ENCODE peak calls at places on chromosomes 2 and 18, in nine cellular contexts. S is stimulated activated CD4-positive, alpha-beta T cell treated with anti-CD3 and anti-CD28 coated beads, Interleukin-4, amount 100 ng/mL, for 1 hour; Z is activated CD4-positive, alpha-beta T cell treated with anti-CD3 and anti-CD28 coated beads for 1 hour; X is lower lobe of right lung; H is T-helper 2 cell; C is hypothalamus; G is RPMI7951; Q is Peyer's patch; M is AG09319. N is an unnamed sample.

GRCh38 chr2:238881353-238882082 is 33.6 kb downstream of the TWIST2 start:
- DNase-seq in S (no peak), M (no peak), Z (no peak), X (no peak), Q (no peak), H (no peak), G (peak; percentile 46), C (no peak), N (no peak)

GRCh38 chr2:110903548-110903947 is 171.2 kb downstream of the ACOXL start:
- DNase-seq in Q (peak; percentile 60), G (peak; percentile 61), H (no peak), Z (no peak), C (peak; percentile 30), X (no peak), S (no peak), M (no peak), N (no peak)

GRCh38 chr2:134258684-134259408 is 5.0 kb downstream of the MGAT5 start:
- DNase-seq in M (no peak), Z (peak; percentile 38), Q (no peak), X (no peak), G (peak; percentile 49), S (no peak), C (peak; percentile 67), H (peak; percentile 28), N (peak; percentile 35)

GRCh38 chr2:191230174-191230573 is 15.0 kb upstream of the MYO1B start:
- DNase-seq in C (no peak), G (peak; percentile 96), M (no peak), S (no peak), Z (no peak), X (no peak), Q (no peak), H (no peak), N (no peak)

GRCh38 chr2:97718051-97718882 is 4.9 kb downstream of the ZAP70 start:
- DNase-seq in G (no peak), Z (peak; percentile 59), M (no peak), X (no peak), Q (peak; percentile 52), H (peak; percentile 65), S (peak; percentile 67), C (no peak), N (peak; percentile 72)

GRCh38 chr2:241323777-241324176 is 8.1 kb downstream of the SEPTIN2 start:
- DNase-seq in G (no peak), X (no peak), M (no peak), Z (no peak), Q (no peak), S (no peak), C (no peak), H (no peak), N (no peak)

GRCh38 chr2:85951351-85952067 is 62.7 kb upstream of the ST3GAL5 start:
- DNase-seq in G (no peak), H (no peak), Z (no peak), Q (no peak), M (no peak), X (no peak), S (no peak), C (no peak), N (no peak)

GRCh38 chr2:112121682-112122254 is 16.4 kb upstream of the FBLN7 start:
- DNase-seq in S (peak; percentile 13), G (peak; percentile 46), C (peak; percentile 2), Z (no peak), X (no peak), M (peak; percentile 24), H (peak; percentile 12), Q (no peak), N (no peak)

GRCh38 chr2:230327418-230328154 is 593 bp downstream of the SP140L start:
- DNase-seq in S (no peak), X (no peak), H (no peak), Z (no peak), Q (no peak), C (no peak), G (no peak), M (no peak), N (no peak)

GRCh38 chr2:126824663-126825062 is 74.0 kb upstream of the TEX51 start:
- DNase-seq in C (no peak), H (no peak), X (no peak), G (peak; percentile 16), Z (no peak), S (no peak), Q (no peak), M (no peak), N (no peak)

GRCh38 chr2:200353873-200354272 is 47.4 kb downstream of the SPATS2L start:
- DNase-seq in G (no peak), C (no peak), S (no peak), Q (no peak), Z (no peak), X (no peak), H (no peak), M (no peak), N (no peak)

GRCh38 chr2:196372811-196373664 is 201.7 kb upstream of the STK17B start:
- DNase-seq in X (no peak), G (peak; percentile 40), H (no peak), C (no peak), S (no peak), M (no peak), Q (no peak), Z (no peak), N (no peak)

GRCh38 chr2:22455086-22455485 is 929.9 kb upstream of the KLHL29 start:
- DNase-seq in X (no peak), Z (no peak), M (no peak), S (no peak), C (no peak), Q (no peak), G (no peak), H (no peak), N (no peak)

GRCh38 chr2:24124003-24124585 is 825 bp downstream of the FAM228B start:
- DNase-seq in X (no peak), M (no peak), H (no peak), Q (no peak), Z (no peak), G (no peak), S (no peak), C (no peak), N (no peak)

GRCh38 chr2:62304429-62305417 is 108.8 kb downstream of the B3GNT2 start:
- DNase-seq in S (peak; percentile 18), Z (no peak), Q (peak; percentile 70), G (peak; percentile 89), M (no peak), C (no peak), X (peak; percentile 86), H (no peak), N (peak; percentile 37)

GRCh38 chr18:5500158-5500939 is 43.4 kb downstream of the EPB41L3 start:
- DNase-seq in C (no peak), Z (no peak), M (no peak), G (no peak), S (no peak), Q (no peak), H (no peak), X (no peak), N (no peak)

GRCh38 chr2:120254178-120254577 is 1.5 kb downstream of the RALB start:
- DNase-seq in S (no peak), M (no peak), G (peak; percentile 39), Q (no peak), H (no peak), X (no peak), C (no peak), Z (no peak), N (no peak)

GRCh38 chr2:210727549-210727948 is 171.2 kb downstream of the CPS1 start:
- DNase-seq in C (no peak), Z (no peak), S (no peak), M (no peak), G (no peak), Q (no peak), H (no peak), X (no peak), N (no peak)

GRCh38 chr18:38493991-38494559 is 928.5 kb upstream of the CELF4 start:
- DNase-seq in Q (no peak), H (no peak), M (no peak), X (no peak), Z (no peak), C (no peak), G (no peak), S (no peak), N (no peak)

GRCh38 chr2:220057922-220058321 is 430.5 kb downstream of the SLC4A3 start:
- DNase-seq in Z (no peak), S (no peak), C (no peak), M (no peak), Q (no peak), X (no peak), G (no peak), H (no peak), N (no peak)

GRCh38 chr2:38747819-38748218 is 3.3 kb downstream of the SRSF7 start:
- DNase-seq in M (no peak), C (no peak), Z (no peak), H (no peak), S (no peak), G (no peak), X (no peak), Q (no peak), N (no peak)

GRCh38 chr18:37364237-37364636 is 201.4 kb downstream of the CELF4 start:
- DNase-seq in M (no peak), G (peak; percentile 21), H (no peak), Q (no peak), X (peak; percentile 88), C (peak; percentile 27), S (no peak), Z (no peak), N (no peak)

GRCh38 chr18:77133920-77134496 is 1.4 kb upstream of the MBP start:
- DNase-seq in X (peak; percentile 77), C (no peak), M (no peak), Z (no peak), H (no peak), S (no peak), G (peak; percentile 63), Q (peak; percentile 64), N (no peak)

GRCh38 chr2:70039366-70039765 is 47.9 kb upstream of the PCBP1 start:
- DNase-seq in M (no peak), X (no peak), C (no peak), S (no peak), H (no peak), Z (no peak), Q (no peak), G (no peak), N (no peak)

GRCh38 chr2:43944915-43945314 is 50.9 kb downstream of the LRPPRC start:
- DNase-seq in S (no peak), G (no peak), X (no peak), M (no peak), H (no peak), Z (no peak), C (no peak), Q (no peak), N (no peak)

N was measured in natural killer cell.